ENCODE peak calls at places on chromosomes 13 and 19, in six cellular contexts. Z is NCI-H446 treated with DMSO at 0.1 percent for 48 hours, E is NCI-H1092 treated with DMSO at 0.1 percent for 48 hours, K is heart right ventricle, O is T-helper 17 cell, D is Calu3. J is an unnamed sample.

GRCh38 chr19:17479325-17479791 is 9.0 kb downstream of the SLC27A1 start:
- DNase-seq in Z (no peak), E (no peak), K (no peak), O (no peak), D (no peak), J (peak)

GRCh38 chr19:48310227-48310626 is 15.1 kb upstream of the EMP3 start:
- DNase-seq in Z (no peak), E (no peak), K (peak), O (no peak), D (no peak), J (no peak)

GRCh38 chr19:40549007-40549708 is 27.5 kb upstream of the SHKBP1 start:
- DNase-seq in Z (no peak), E (peak), K (peak), O (peak), D (peak), J (no peak)

GRCh38 chr13:101398191-101398590 is 18.1 kb downstream of the NALCN start:
- DNase-seq in Z (no peak), E (no peak), K (no peak), O (no peak), D (no peak), J (no peak)

GRCh38 chr19:17404015-17404414 is 1.4 kb downstream of the BST2 start:
- DNase-seq in Z (no peak), E (no peak), K (no peak), O (no peak), D (no peak), J (no peak)

GRCh38 chr19:6482343-6482686 is 728 bp upstream of the DENND1C start:
- DNase-seq in Z (no peak), E (no peak), K (no peak), O (no peak), D (no peak), J (no peak)

GRCh38 chr19:35294859-35295258 is 2.9 kb downstream of the MAG start:
- DNase-seq in Z (no peak), E (no peak), K (no peak), O (no peak), D (no peak), J (no peak)

GRCh38 chr13:101529419-101529818 is 76.9 kb downstream of the ITGBL1 start:
- DNase-seq in Z (no peak), E (no peak), K (no peak), O (no peak), D (no peak), J (peak)

GRCh38 chr13:30020726-30021312 is 170.4 kb upstream of the UBL3 start:
- DNase-seq in Z (no peak), E (no peak), K (no peak), O (no peak), D (no peak), J (no peak)

GRCh38 chr19:30224689-30225606 is 147.2 kb upstream of the ZNF536 start:
- DNase-seq in Z (peak), E (no peak), K (no peak), O (no peak), D (no peak), J (no peak)

GRCh38 chr19:17468302-17469091 is 1.8 kb upstream of the SLC27A1 start:
- DNase-seq in Z (no peak), E (no peak), K (peak), O (no peak), D (no peak), J (no peak)

GRCh38 chr13:97810152-97810551 is 143.3 kb upstream of the IPO5 start:
- DNase-seq in Z (no peak), E (no peak), K (no peak), O (no peak), D (peak), J (no peak)

GRCh38 chr13:86986448-86986847 is 684.7 kb upstream of the SLITRK5 start:
- DNase-seq in Z (no peak), E (peak), K (no peak), O (no peak), D (no peak), J (no peak)

GRCh38 chr13:110307697-110308376 is 753 bp downstream of the COL4A2 start:
- DNase-seq in Z (no peak), E (no peak), K (no peak), O (no peak), D (no peak), J (no peak)

GRCh38 chr19:5964816-5965565 is 12.9 kb downstream of the RANBP3 start:
- DNase-seq in Z (no peak), E (no peak), K (no peak), O (no peak), D (no peak), J (no peak)

GRCh38 chr19:38647966-38648788 is 728 bp downstream of the ACTN4 start:
- DNase-seq in Z (no peak), E (no peak), K (no peak), O (no peak), D (no peak), J (no peak)

GRCh38 chr19:41872775-41873647 is 4.1 kb upstream of the CD79A start:
- DNase-seq in Z (no peak), E (peak), K (peak), O (peak), D (peak), J (no peak)

GRCh38 chr13:109840201-109840892 is 54.0 kb upstream of the IRS2 start:
- DNase-seq in Z (no peak), E (no peak), K (no peak), O (no peak), D (no peak), J (no peak)

GRCh38 chr19:48170817-48171347 is 402 bp downstream of the ZSWIM9 start:
- DNase-seq in Z (no peak), E (peak), K (no peak), O (no peak), D (no peak), J (no peak)

GRCh38 chr13:39712626-39713025 is 57.2 kb downstream of the COG6 start:
- DNase-seq in Z (no peak), E (no peak), K (no peak), O (no peak), D (no peak), J (no peak)

GRCh38 chr13:103694471-103694870 is 628.3 kb upstream of the SLC10A2 start:
- DNase-seq in Z (no peak), E (no peak), K (no peak), O (no peak), D (no peak), J (no peak)

GRCh38 chr13:73625562-73626339 is 508.5 kb downstream of the KLF12 start:
- DNase-seq in Z (no peak), E (no peak), K (no peak), O (no peak), D (no peak), J (no peak)

GRCh38 chr19:58305932-58306323 is 751 bp downstream of the ERVK3-1 start:
- DNase-seq in Z (no peak), E (no peak), K (no peak), O (no peak), D (peak), J (no peak)

GRCh38 chr13:85659493-85659892 is 139.7 kb downstream of the SLITRK6 start:
- DNase-seq in Z (no peak), E (no peak), K (no peak), O (no peak), D (no peak), J (no peak)

GRCh38 chr19:14081797-14082674 is 3.5 kb downstream of the C19orf67 start:
- DNase-seq in Z (no peak), E (no peak), K (peak), O (peak), D (peak), J (no peak)

GRCh38 chr19:34667349-34668076 is 9.4 kb downstream of the SCGB2B2 start:
- DNase-seq in Z (no peak), E (peak), K (no peak), O (no peak), D (no peak), J (no peak)

GRCh38 chr19:44476559-44477408 is 23.5 kb downstream of the ZNF180 start:
- DNase-seq in Z (no peak), E (peak), K (no peak), O (no peak), D (no peak), J (no peak)

GRCh38 chr13:23722726-23723453 is 152.7 kb downstream of the TNFRSF19 start:
- DNase-seq in Z (no peak), E (no peak), K (no peak), O (no peak), D (no peak), J (no peak)

GRCh38 chr13:100694722-100695644 is 20.4 kb upstream of the TMTC4 start:
- DNase-seq in Z (no peak), E (no peak), K (no peak), O (no peak), D (peak), J (no peak)

GRCh38 chr19:7395360-7395781 is 46.6 kb downstream of the ARHGEF18 start:
- DNase-seq in Z (no peak), E (no peak), K (no peak), O (no peak), D (no peak), J (no peak)

GRCh38 chr19:42023943-42024260 is 29.9 kb upstream of the ATP1A3 start:
- DNase-seq in Z (no peak), E (no peak), K (no peak), O (no peak), D (no peak), J (no peak)

GRCh38 chr13:100131863-100132574 is 43.1 kb downstream of the PCCA start:
- DNase-seq in Z (no peak), E (no peak), K (no peak), O (no peak), D (no peak), J (peak)

GRCh38 chr19:52307275-52307674 is 10.3 kb downstream of the ZNF480 start:
- DNase-seq in Z (no peak), E (no peak), K (no peak), O (no peak), D (no peak), J (peak)

GRCh38 chr19:31718041-31718440 is 368.8 kb upstream of the TSHZ3 start:
- DNase-seq in Z (no peak), E (no peak), K (no peak), O (no peak), D (no peak), J (no peak)

GRCh38 chr13:111046590-111047141 is 68.4 kb upstream of the ARHGEF7 start:
- DNase-seq in Z (no peak), E (no peak), K (peak), O (no peak), D (no peak), J (no peak)

J was measured in brain pericyte.